ENCODE peak calls at places on chromosomes 2 and 18, in eight cellular contexts. V is cerebellum; P is A549; Q is T-helper 1 cell; F is fibroblast of lung; B is CD8-positive, alpha-beta T cell; Y is activated CD8-positive, alpha-beta memory T cell treated with anti-CD3 and anti-CD28 coated beads for 48 hours; C is cardiac septum. W is an unnamed sample.
A peak's percentile ranks its signal among the peaks of the same experiment; 100 is the strongest.

GRCh38 chr2:88613921-88614320 is 13.3 kb downstream of the EIF2AK3 start:
- DNase-seq in V (no peak), P (no peak), Q (no peak), F (no peak), B (no peak), Y (no peak), C (no peak), W (no peak)

GRCh38 chr2:43212931-43213330 is 13.5 kb downstream of the ZFP36L2 start:
- DNase-seq in V (no peak), P (no peak), Q (no peak), F (no peak), B (no peak), Y (no peak), C (peak; percentile 83), W (peak; percentile 75)

GRCh38 chr2:221443631-221444030 is 128.5 kb downstream of the EPHA4 start:
- DNase-seq in V (no peak), P (no peak), Q (no peak), F (no peak), B (no peak), Y (no peak), C (no peak), W (no peak)

GRCh38 chr2:12685145-12685544 is 31.6 kb upstream of the TRIB2 start:
- DNase-seq in V (no peak), P (no peak), Q (no peak), F (peak; percentile 69), B (no peak), Y (no peak), C (no peak), W (no peak)

GRCh38 chr18:13217971-13218375 is 587 bp upstream of the LDLRAD4 start:
- DNase-seq in V (no peak), P (no peak), Q (no peak), F (no peak), B (no peak), Y (no peak), C (no peak), W (no peak)

GRCh38 chr2:69755862-69756467 is 14.0 kb downstream of the ANXA4 start:
- DNase-seq in V (no peak), P (peak; percentile 75), Q (no peak), F (peak; percentile 75), B (no peak), Y (no peak), C (no peak), W (no peak)

GRCh38 chr2:48483506-48483905 is 46.4 kb upstream of the STON1 start:
- DNase-seq in V (no peak), P (no peak), Q (no peak), F (peak; percentile 85), B (no peak), Y (no peak), C (no peak), W (peak; percentile 10)

GRCh38 chr2:18301421-18302139 is 258.9 kb downstream of the RDH14 start:
- DNase-seq in V (no peak), P (no peak), Q (no peak), F (no peak), B (no peak), Y (no peak), C (no peak), W (no peak)

GRCh38 chr18:24491882-24492281 is 31.4 kb downstream of the HRH4 start:
- DNase-seq in V (no peak), P (no peak), Q (no peak), F (no peak), B (no peak), Y (no peak), C (no peak), W (no peak)

GRCh38 chr18:29154196-29154757 is 977.3 kb upstream of the CDH2 start:
- DNase-seq in V (no peak), P (no peak), Q (no peak), F (no peak), B (no peak), Y (no peak), C (no peak), W (no peak)

GRCh38 chr2:223537100-223537499 is 65.1 kb downstream of the SCG2 start:
- DNase-seq in V (no peak), P (no peak), Q (no peak), F (peak; percentile 40), B (no peak), Y (no peak), C (no peak), W (no peak)

W was measured in Ammon's horn.